ENCODE peak calls at places on chromosomes 13 and 19, in four cellular contexts. Y is colonic mucosa, J is psoas muscle, H is astrocyte. U is an unnamed sample.

GRCh38 chr13:94090773-94091172 is 388.7 kb downstream of the DCT start:
- DNase-seq in J (no peak), H (no peak), Y (no peak), U (no peak)

GRCh38 chr19:34976611-34977010 is 12.6 kb upstream of the ZNF792 start:
- DNase-seq in J (no peak), H (no peak), Y (no peak), U (no peak)

GRCh38 chr19:33447336-33448158 is 74.0 kb downstream of the CEBPG start:
- DNase-seq in Y (no peak), H (no peak), J (no peak), U (peak; percentile 40)

GRCh38 chr13:36062249-36062648 is 68.9 kb downstream of the DCLK1 start:
- DNase-seq in Y (no peak), J (no peak), H (no peak), U (no peak)

GRCh38 chr13:47168086-47168485 is 271.2 kb upstream of the HTR2A start:
- DNase-seq in J (no peak), Y (no peak), H (peak; percentile 66), U (no peak)

GRCh38 chr19:52600639-52601024 is 30.5 kb downstream of the ZNF701 start:
- DNase-seq in J (peak; percentile 32), Y (peak; percentile 76), H (no peak), U (peak; percentile 88)

GRCh38 chr19:11295665-11296245 is at the start of gene TSPAN16:
- DNase-seq in Y (peak; percentile 27), J (no peak), H (no peak), U (no peak)

GRCh38 chr19:35143231-35143715 is at the start of gene FXYD7:
- DNase-seq in H (no peak), Y (no peak), J (no peak), U (no peak)

GRCh38 chr13:108915095-108915633 is 285.8 kb downstream of the MYO16 start:
- DNase-seq in H (peak; percentile 22), J (no peak), Y (no peak), U (no peak)

GRCh38 chr13:100139822-100140221 is 50.9 kb downstream of the PCCA start:
- DNase-seq in H (peak; percentile 53), J (no peak), Y (no peak), U (no peak)

GRCh38 chr13:54078271-54078670 is 1049.7 kb downstream of the OLFM4 start:
- DNase-seq in Y (no peak), H (no peak), J (no peak), U (no peak)

GRCh38 chr19:45824041-45824471 is 8.9 kb upstream of the RSPH6A start:
- DNase-seq in Y (peak; percentile 53), J (no peak), H (peak; percentile 39), U (no peak)

GRCh38 chr13:54174001-54174400 is 1145.4 kb downstream of the OLFM4 start:
- DNase-seq in H (no peak), Y (no peak), J (no peak), U (no peak)

GRCh38 chr19:1653300-1653628 is 849 bp upstream of the TCF3 start:
- DNase-seq in J (no peak), Y (no peak), H (no peak), U (no peak)

GRCh38 chr13:20127263-20127562 is 33.6 kb downstream of the GJA3 start:
- DNase-seq in H (no peak), Y (no peak), J (no peak), U (no peak)

GRCh38 chr19:39407644-39408391 is 1.2 kb downstream of the ZFP36 start:
- DNase-seq in J (peak; percentile 51), H (no peak), Y (peak; percentile 54), U (peak; percentile 93)

GRCh38 chr13:111346281-111346680 is 25.8 kb downstream of the TEX29 start:
- DNase-seq in H (no peak), J (no peak), Y (no peak), U (no peak)

GRCh38 chr19:45350477-45351058 is 10.0 kb downstream of the KLC3 start:
- DNase-seq in Y (no peak), J (no peak), H (no peak), U (no peak)

GRCh38 chr13:102197193-102197592 is 204.7 kb downstream of the FGF14 start:
- DNase-seq in Y (no peak), H (peak; percentile 19), J (no peak), U (no peak)

GRCh38 chr19:7654401-7654800 is 14.4 kb upstream of the RETN start:
- DNase-seq in H (no peak), J (no peak), Y (no peak), U (no peak)

GRCh38 chr13:84745051-84745551 is 862.8 kb upstream of the SLITRK1 start:
- DNase-seq in H (no peak), Y (no peak), J (no peak), U (no peak)

GRCh38 chr19:41352609-41353465 is 885 bp downstream of the TGFB1 start:
- DNase-seq in J (peak; percentile 55), Y (peak; percentile 73), H (no peak), U (peak; percentile 70)

GRCh38 chr13:35879111-35879510 is 252.1 kb downstream of the DCLK1 start:
- DNase-seq in J (no peak), Y (no peak), H (no peak), U (no peak)

GRCh38 chr13:109329175-109329574 is 457.2 kb downstream of the IRS2 start:
- DNase-seq in H (no peak), Y (no peak), J (no peak), U (no peak)

GRCh38 chr19:55376381-55376933 is at the start of gene TMEM190:
- DNase-seq in H (no peak), J (no peak), Y (no peak), U (no peak)

GRCh38 chr13:41981961-41982723 is 21.2 kb upstream of the VWA8 start:
- DNase-seq in Y (no peak), H (no peak), J (no peak), U (no peak)

GRCh38 chr13:112366907-112367646 is 9.1 kb upstream of the SPACA7 start:
- DNase-seq in Y (no peak), H (no peak), J (no peak), U (no peak)

GRCh38 chr13:98910501-98910951 is 67.3 kb downstream of the DOCK9 start:
- DNase-seq in J (no peak), Y (no peak), H (peak; percentile 52), U (no peak)

GRCh38 chr13:75222031-75222430 is 259.9 kb downstream of the TBC1D4 start:
- DNase-seq in Y (no peak), H (peak; percentile 41), J (no peak), U (no peak)

GRCh38 chr19:2394054-2394668 is 33.2 kb downstream of the TIMM13 start:
- DNase-seq in H (no peak), J (no peak), Y (peak; percentile 41), U (peak; percentile 63)

DNA sequence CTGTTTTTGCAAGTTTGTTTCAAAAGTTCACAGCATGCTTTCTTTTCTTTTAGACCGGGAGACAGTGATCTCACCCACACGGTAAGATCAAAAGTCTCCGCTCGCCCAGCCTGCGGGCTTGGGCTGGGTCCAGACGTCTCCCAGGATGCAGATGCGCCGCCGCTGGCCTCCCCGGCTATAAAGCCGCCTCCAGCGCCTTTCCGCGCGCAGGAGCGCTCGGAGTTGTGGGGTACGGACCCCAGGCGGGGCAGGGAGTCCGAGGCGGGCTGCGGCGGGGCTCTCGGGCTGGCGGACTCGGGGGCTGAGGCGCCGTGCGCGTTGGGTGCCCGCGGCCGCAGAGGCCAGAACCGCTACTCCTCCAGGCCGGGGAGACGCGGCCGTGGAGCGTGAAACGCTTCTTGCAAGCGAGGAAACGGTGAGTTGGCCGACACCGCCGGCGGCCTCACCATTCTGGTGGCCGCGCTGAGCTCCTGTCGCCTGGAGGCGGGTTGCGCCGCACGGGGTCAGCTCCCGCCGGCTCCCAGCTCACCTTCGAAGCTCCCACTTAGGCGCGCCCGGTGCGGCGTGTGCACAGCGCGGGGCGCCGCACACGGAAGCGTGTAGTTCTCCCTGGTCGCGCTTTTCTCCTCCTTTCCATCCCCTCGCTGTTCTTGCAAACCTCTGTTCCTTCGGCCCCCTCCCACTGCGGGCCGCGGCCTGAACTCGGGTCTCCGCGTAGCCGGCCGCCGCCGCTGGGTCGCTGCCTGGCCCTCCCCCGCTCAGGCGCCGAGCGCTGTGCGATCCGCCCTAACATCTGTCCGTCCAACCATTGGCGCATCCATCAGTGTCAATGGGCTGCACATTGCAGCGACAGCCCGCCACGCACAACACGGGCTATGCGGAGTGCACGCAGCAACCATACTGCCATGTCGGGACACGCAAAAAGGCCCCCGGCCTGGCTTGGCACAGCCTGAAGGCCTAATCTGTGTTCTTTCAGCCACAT is 2.3 kb upstream of the TSHZ3 start:
- DNase-seq in J (peak; percentile 39), Y (no peak), H (peak; percentile 60), U (no peak)
- H3K27me3 ChIP-seq in J (peaks cover 76% of the 10 kb centered on the region), Y (peaks cover 76% of the 10 kb centered on the region), H (peaks cover 36% of the 10 kb centered on the region), U (no peaks in the 10 kb centered on the region)

DNA sequence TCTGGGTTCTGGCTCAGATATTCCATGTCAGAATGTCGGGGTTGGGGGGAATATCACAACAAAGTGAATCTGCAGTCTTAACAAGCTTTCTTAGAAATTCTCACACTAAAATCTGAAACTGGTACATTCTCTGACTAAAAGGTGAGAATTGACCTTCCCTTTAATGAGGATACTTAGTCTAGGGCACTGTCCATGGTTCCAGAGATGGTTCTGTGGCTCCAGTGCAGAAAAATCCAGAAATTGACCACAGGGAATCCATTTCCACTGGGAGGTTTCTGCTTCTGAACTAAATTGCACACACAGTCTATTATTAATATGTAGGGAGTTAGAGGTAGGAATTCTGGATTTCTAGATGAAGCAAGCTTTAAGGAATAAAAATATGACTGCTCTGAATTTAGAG is 171.6 kb upstream of the OBI1 start:
- DNase-seq in Y (no peak), H (no peak), J (no peak), U (no peak)
- H3K27me3 ChIP-seq in Y (no peaks in the 10 kb centered on the region), H (no peaks in the 10 kb centered on the region), J (no peaks in the 10 kb centered on the region), U (no peaks in the 10 kb centered on the region)

GRCh38 chr19:19261350-19262189 is 11.5 kb downstream of the TM6SF2 start:
- DNase-seq in J (no peak), H (no peak), Y (no peak), U (no peak)
- H3K27me3 ChIP-seq in J (peaks cover 67% of the 10 kb centered on the region), H (peaks cover 18% of the 10 kb centered on the region), Y (peaks cover 24% of the 10 kb centered on the region), U (no peaks in the 10 kb centered on the region)

DNA sequence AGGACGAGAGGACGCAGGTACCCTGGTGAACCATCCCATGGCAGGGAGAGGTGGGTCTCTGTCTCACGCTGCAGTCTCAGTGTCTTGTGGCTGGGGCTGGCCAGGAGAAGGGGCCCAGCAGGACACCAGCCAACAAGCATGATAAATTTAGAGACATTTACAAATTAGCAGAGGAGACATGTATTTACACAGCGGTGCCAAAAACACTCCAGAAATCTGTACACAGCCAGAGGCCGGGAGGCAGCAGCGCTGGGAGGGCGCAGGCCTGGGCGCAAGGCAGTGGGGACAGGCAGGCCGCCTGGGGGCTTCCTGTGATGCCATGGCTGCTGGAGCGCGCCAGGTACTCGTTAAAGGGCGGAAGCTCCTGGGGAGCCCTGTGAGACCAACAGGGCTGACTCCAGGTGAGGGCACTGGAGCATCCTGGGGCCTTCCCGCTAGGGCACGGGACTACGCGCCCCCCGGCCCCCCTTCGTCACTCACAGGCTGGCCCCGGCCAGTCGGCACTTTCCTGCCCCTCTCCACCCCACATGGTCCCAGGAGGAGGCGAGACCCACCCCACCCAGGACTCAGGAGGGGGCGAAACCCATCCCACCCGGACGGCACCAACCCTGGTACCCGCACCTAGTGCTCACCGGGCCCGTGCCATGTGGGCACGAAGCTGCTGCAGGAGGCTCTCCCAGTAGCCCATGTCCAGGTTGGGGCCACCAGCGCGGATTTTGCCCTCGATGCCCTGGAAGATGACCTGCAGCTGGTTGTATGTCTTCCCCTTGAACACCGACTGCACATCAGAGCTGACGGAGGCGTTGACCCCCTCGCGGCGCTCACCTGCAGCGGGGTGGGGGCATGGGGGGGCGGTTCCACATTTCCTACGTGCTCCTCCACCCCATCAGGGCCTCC is 7.3 kb upstream of the TBXA2R start:
- DNase-seq in H (no peak), J (no peak), Y (no peak), U (no peak)
- H3K27me3 ChIP-seq in H (no peaks in the 10 kb centered on the region), J (no peaks in the 10 kb centered on the region), Y (no peaks in the 10 kb centered on the region), U (no peaks in the 10 kb centered on the region)

GRCh38 chr19:30444686-30445232 is 72.6 kb downstream of the ZNF536 start:
- DNase-seq in J (no peak), H (no peak), Y (no peak), U (no peak)
- H3K27me3 ChIP-seq in J (peaks cover 22% of the 10 kb centered on the region), H (no peaks in the 10 kb centered on the region), Y (no peaks in the 10 kb centered on the region), U (no peaks in the 10 kb centered on the region)

U was measured in Peyer's patch.